ENCODE peak calls at places on chromosomes 5 and 9, in ten cellular contexts. One of them, this sample, is unnamed.

GRCh38 chr9:73689091-73689870 is 537.6 kb downstream of the ANXA1 start:
- DNase-seq in stomach: no peak
- DNase-seq in left lung: no peak
- DNase-seq in heart left ventricle: no peak
- DNase-seq in fibroblast of the aortic adventitia: no peak
- DNase-seq in right atrium auricular region: no peak
- DNase-seq in GM06990: no peak
- DNase-seq in Peyer's patch: no peak
- DNase-seq in foreskin fibroblast: no peak
- DNase-seq in CD8-positive, alpha-beta T cell: no peak
- DNase-seq in this sample: no peak

GRCh38 chr5:142697846-142698245 is 12.0 kb upstream of the FGF1 start:
- DNase-seq in stomach: no peak
- DNase-seq in left lung: no peak
- DNase-seq in heart left ventricle: peak; percentile 81
- DNase-seq in fibroblast of the aortic adventitia: peak; percentile 58
- DNase-seq in right atrium auricular region: peak; percentile 76
- DNase-seq in GM06990: no peak
- DNase-seq in Peyer's patch: no peak
- DNase-seq in foreskin fibroblast: peak; percentile 79
- DNase-seq in CD8-positive, alpha-beta T cell: no peak
- DNase-seq in this sample: no peak

GRCh38 chr5:1468247-1468612 is 23.0 kb upstream of the SLC6A3 start:
- DNase-seq in stomach: no peak
- DNase-seq in left lung: no peak
- DNase-seq in heart left ventricle: no peak
- DNase-seq in fibroblast of the aortic adventitia: peak; percentile 7
- DNase-seq in right atrium auricular region: no peak
- DNase-seq in GM06990: no peak
- DNase-seq in Peyer's patch: peak; percentile 35
- DNase-seq in foreskin fibroblast: peak; percentile 31
- DNase-seq in CD8-positive, alpha-beta T cell: no peak
- DNase-seq in this sample: no peak

GRCh38 chr5:64505769-64506566 is at the start of gene RGS7BP:
- DNase-seq in stomach: peak; percentile 29
- DNase-seq in left lung: peak; percentile 39
- DNase-seq in heart left ventricle: peak; percentile 31
- DNase-seq in fibroblast of the aortic adventitia: peak; percentile 23
- DNase-seq in right atrium auricular region: no peak
- DNase-seq in GM06990: peak; percentile 33
- DNase-seq in Peyer's patch: no peak
- DNase-seq in foreskin fibroblast: peak; percentile 56
- DNase-seq in CD8-positive, alpha-beta T cell: no peak
- DNase-seq in this sample: no peak

GRCh38 chr5:134568761-134569725 is 43.6 kb downstream of the JADE2 start:
- DNase-seq in stomach: peak; percentile 91
- DNase-seq in left lung: peak; percentile 72
- DNase-seq in heart left ventricle: peak; percentile 80
- DNase-seq in fibroblast of the aortic adventitia: peak; percentile 79
- DNase-seq in right atrium auricular region: peak; percentile 86
- DNase-seq in GM06990: no peak
- DNase-seq in Peyer's patch: no peak
- DNase-seq in foreskin fibroblast: peak; percentile 56
- DNase-seq in CD8-positive, alpha-beta T cell: no peak
- DNase-seq in this sample: no peak

GRCh38 chr5:141051526-141051876 is 327 bp downstream of the PCDHB1 start:
- DNase-seq in stomach: no peak
- DNase-seq in left lung: no peak
- DNase-seq in heart left ventricle: no peak
- DNase-seq in fibroblast of the aortic adventitia: no peak
- DNase-seq in right atrium auricular region: no peak
- DNase-seq in GM06990: peak; percentile 9
- DNase-seq in Peyer's patch: no peak
- DNase-seq in foreskin fibroblast: no peak
- DNase-seq in CD8-positive, alpha-beta T cell: no peak
- DNase-seq in this sample: no peak

GRCh38 chr9:133119039-133119438 is 2.0 kb downstream of the RALGDS start:
- DNase-seq in stomach: no peak
- DNase-seq in left lung: no peak
- DNase-seq in heart left ventricle: peak; percentile 69
- DNase-seq in fibroblast of the aortic adventitia: no peak
- DNase-seq in right atrium auricular region: no peak
- DNase-seq in GM06990: no peak
- DNase-seq in Peyer's patch: no peak
- DNase-seq in foreskin fibroblast: no peak
- DNase-seq in CD8-positive, alpha-beta T cell: no peak
- DNase-seq in this sample: no peak

GRCh38 chr5:95699337-95699736 is 16.5 kb upstream of the SPATA9 start:
- DNase-seq in stomach: no peak
- DNase-seq in left lung: no peak
- DNase-seq in heart left ventricle: no peak
- DNase-seq in fibroblast of the aortic adventitia: no peak
- DNase-seq in right atrium auricular region: no peak
- DNase-seq in GM06990: no peak
- DNase-seq in Peyer's patch: no peak
- DNase-seq in foreskin fibroblast: no peak
- DNase-seq in CD8-positive, alpha-beta T cell: no peak
- DNase-seq in this sample: no peak

GRCh38 chr5:6637590-6637989 is 4.3 kb downstream of the SRD5A1 start:
- DNase-seq in stomach: no peak
- DNase-seq in left lung: no peak
- DNase-seq in heart left ventricle: no peak
- DNase-seq in fibroblast of the aortic adventitia: no peak
- DNase-seq in right atrium auricular region: no peak
- DNase-seq in GM06990: no peak
- DNase-seq in Peyer's patch: no peak
- DNase-seq in foreskin fibroblast: no peak
- DNase-seq in CD8-positive, alpha-beta T cell: no peak
- DNase-seq in this sample: no peak

GRCh38 chr5:6638236-6638635 is 5.0 kb downstream of the SRD5A1 start:
- DNase-seq in stomach: no peak
- DNase-seq in left lung: no peak
- DNase-seq in heart left ventricle: no peak
- DNase-seq in fibroblast of the aortic adventitia: peak; percentile 7
- DNase-seq in right atrium auricular region: no peak
- DNase-seq in GM06990: no peak
- DNase-seq in Peyer's patch: no peak
- DNase-seq in foreskin fibroblast: no peak
- DNase-seq in CD8-positive, alpha-beta T cell: no peak
- DNase-seq in this sample: no peak

GRCh38 chr5:6634788-6635430 is 1.7 kb downstream of the SRD5A1 start:
- DNase-seq in stomach: no peak
- DNase-seq in left lung: no peak
- DNase-seq in heart left ventricle: no peak
- DNase-seq in fibroblast of the aortic adventitia: no peak
- DNase-seq in right atrium auricular region: no peak
- DNase-seq in GM06990: no peak
- DNase-seq in Peyer's patch: no peak
- DNase-seq in foreskin fibroblast: no peak
- DNase-seq in CD8-positive, alpha-beta T cell: no peak
- DNase-seq in this sample: no peak

GRCh38 chr5:6637022-6637421 is 3.8 kb downstream of the SRD5A1 start:
- DNase-seq in stomach: no peak
- DNase-seq in left lung: no peak
- DNase-seq in heart left ventricle: no peak
- DNase-seq in fibroblast of the aortic adventitia: no peak
- DNase-seq in right atrium auricular region: no peak
- DNase-seq in GM06990: no peak
- DNase-seq in Peyer's patch: no peak
- DNase-seq in foreskin fibroblast: no peak
- DNase-seq in CD8-positive, alpha-beta T cell: no peak
- DNase-seq in this sample: no peak

GRCh38 chr5:6636293-6636692 is 3.1 kb downstream of the SRD5A1 start:
- DNase-seq in stomach: peak; percentile 73
- DNase-seq in left lung: peak; percentile 43
- DNase-seq in heart left ventricle: no peak
- DNase-seq in fibroblast of the aortic adventitia: no peak
- DNase-seq in right atrium auricular region: no peak
- DNase-seq in GM06990: no peak
- DNase-seq in Peyer's patch: no peak
- DNase-seq in foreskin fibroblast: no peak
- DNase-seq in CD8-positive, alpha-beta T cell: no peak
- DNase-seq in this sample: peak; percentile 58
- H3K4me3 ChIP-seq in stomach: no peak overlapping the region
- H3K4me3 ChIP-seq in left lung: no peak overlapping the region
- H3K4me3 ChIP-seq in heart left ventricle: no peak overlapping the region
- H3K4me3 ChIP-seq in fibroblast of the aortic adventitia: no peak overlapping the region
- H3K4me3 ChIP-seq in right atrium auricular region: no peak overlapping the region
- H3K4me3 ChIP-seq in GM06990: no peak overlapping the region
- H3K4me3 ChIP-seq in Peyer's patch: no peak overlapping the region
- H3K4me3 ChIP-seq in foreskin fibroblast: no peak overlapping the region
- H3K4me3 ChIP-seq in CD8-positive, alpha-beta T cell: no peak overlapping the region
- H3K4me3 ChIP-seq in this sample: no peak overlapping the region

GRCh38 chr9:113355197-113355596 is 5.9 kb downstream of the BSPRY start:
- DNase-seq in stomach: no peak
- DNase-seq in left lung: no peak
- DNase-seq in heart left ventricle: no peak
- DNase-seq in fibroblast of the aortic adventitia: peak; percentile 38
- DNase-seq in right atrium auricular region: no peak
- DNase-seq in GM06990: no peak
- DNase-seq in Peyer's patch: no peak
- DNase-seq in foreskin fibroblast: peak; percentile 38
- DNase-seq in CD8-positive, alpha-beta T cell: no peak
- DNase-seq in this sample: no peak
- TF ChIP-seq CTCF in stomach: no peak
- TF ChIP-seq CTCF in left lung: no peak
- TF ChIP-seq CTCF in heart left ventricle: no peak
- TF ChIP-seq CTCF in fibroblast of the aortic adventitia: peak; percentile 24
- TF ChIP-seq CTCF in right atrium auricular region: no peak
- TF ChIP-seq CTCF in GM06990: peak; percentile 39
- TF ChIP-seq CTCF in Peyer's patch: no peak
- TF ChIP-seq CTCF in foreskin fibroblast: no peak
- TF ChIP-seq CTCF in CD8-positive, alpha-beta T cell: no peak
- TF ChIP-seq CTCF in this sample: no peak

GRCh38 chr9:22452415-22453010 is 5.9 kb downstream of the DMRTA1 start:
- DNase-seq in stomach: peak; percentile 63
- DNase-seq in left lung: no peak
- DNase-seq in heart left ventricle: no peak
- DNase-seq in fibroblast of the aortic adventitia: peak; percentile 60
- DNase-seq in right atrium auricular region: peak; percentile 76
- DNase-seq in GM06990: no peak
- DNase-seq in Peyer's patch: peak; percentile 40
- DNase-seq in foreskin fibroblast: peak; percentile 55
- DNase-seq in CD8-positive, alpha-beta T cell: no peak
- DNase-seq in this sample: peak; percentile 27

GRCh38 chr9:22446950-22447606 is 454 bp downstream of the DMRTA1 start:
- DNase-seq in stomach: peak; percentile 69
- DNase-seq in left lung: peak; percentile 59
- DNase-seq in heart left ventricle: peak; percentile 35
- DNase-seq in fibroblast of the aortic adventitia: no peak
- DNase-seq in right atrium auricular region: no peak
- DNase-seq in GM06990: peak; percentile 22
- DNase-seq in Peyer's patch: no peak
- DNase-seq in foreskin fibroblast: peak; percentile 53
- DNase-seq in CD8-positive, alpha-beta T cell: no peak
- DNase-seq in this sample: peak; percentile 56

GRCh38 chr9:22440841-22441240 is 5.8 kb upstream of the DMRTA1 start:
- DNase-seq in stomach: no peak
- DNase-seq in left lung: no peak
- DNase-seq in heart left ventricle: no peak
- DNase-seq in fibroblast of the aortic adventitia: no peak
- DNase-seq in right atrium auricular region: no peak
- DNase-seq in GM06990: no peak
- DNase-seq in Peyer's patch: no peak
- DNase-seq in foreskin fibroblast: no peak
- DNase-seq in CD8-positive, alpha-beta T cell: no peak
- DNase-seq in this sample: no peak

GRCh38 chr9:22447607-22448305 is 1.1 kb downstream of the DMRTA1 start:
- DNase-seq in stomach: peak; percentile 30
- DNase-seq in left lung: no peak
- DNase-seq in heart left ventricle: no peak
- DNase-seq in fibroblast of the aortic adventitia: peak; percentile 1
- DNase-seq in right atrium auricular region: no peak
- DNase-seq in GM06990: no peak
- DNase-seq in Peyer's patch: no peak
- DNase-seq in foreskin fibroblast: peak; percentile 1
- DNase-seq in CD8-positive, alpha-beta T cell: no peak
- DNase-seq in this sample: no peak

DNA sequence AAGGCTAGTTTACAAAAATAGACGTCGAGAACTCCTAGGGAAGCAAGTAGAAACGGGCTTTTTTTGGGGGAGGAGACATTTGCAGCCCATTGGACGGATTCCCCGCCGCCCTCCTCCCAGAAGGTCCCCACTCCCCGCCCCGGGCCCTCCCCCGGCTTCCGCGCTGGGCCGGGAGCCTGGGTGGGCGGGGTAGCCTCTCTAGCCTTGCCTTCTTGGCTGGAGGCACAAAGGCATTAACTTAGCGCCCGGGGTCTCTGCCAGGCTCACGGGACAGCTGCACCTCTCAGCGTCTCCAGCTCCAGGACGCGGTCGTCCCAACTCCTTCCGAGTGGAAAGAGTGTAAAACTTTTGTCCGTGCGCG is at the start of gene DMRTA1:
- DNase-seq in stomach: peak; percentile 87
- DNase-seq in left lung: peak; percentile 87
- DNase-seq in heart left ventricle: peak; percentile 80
- DNase-seq in fibroblast of the aortic adventitia: peak; percentile 57
- DNase-seq in right atrium auricular region: peak; percentile 83
- DNase-seq in GM06990: no peak
- DNase-seq in Peyer's patch: peak; percentile 20
- DNase-seq in foreskin fibroblast: peak; percentile 53
- DNase-seq in CD8-positive, alpha-beta T cell: no peak
- DNase-seq in this sample: peak; percentile 79
- H3K4me3 ChIP-seq in stomach: peak within 1 kb of the TSS; percentile 75
- H3K4me3 ChIP-seq in left lung: peak within 1 kb of the TSS; percentile 56
- H3K4me3 ChIP-seq in heart left ventricle: peak within 1 kb of the TSS; percentile 64
- H3K4me3 ChIP-seq in fibroblast of the aortic adventitia: peak within 1 kb of the TSS; percentile 71
- H3K4me3 ChIP-seq in right atrium auricular region: peak within 1 kb of the TSS; percentile 64
- H3K4me3 ChIP-seq in GM06990: peak within 1 kb of the TSS; percentile 35
- H3K4me3 ChIP-seq in Peyer's patch: peak within 1 kb of the TSS; percentile 31
- H3K4me3 ChIP-seq in foreskin fibroblast: peak within 1 kb of the TSS; percentile 51
- H3K4me3 ChIP-seq in CD8-positive, alpha-beta T cell: peak within 1 kb of the TSS; percentile 33
- H3K4me3 ChIP-seq in this sample: peak within 1 kb of the TSS; percentile 68

GRCh38 chr5:135880801-135881200 is 14.8 kb downstream of the IL9 start:
- DNase-seq in stomach: no peak
- DNase-seq in left lung: no peak
- DNase-seq in heart left ventricle: no peak
- DNase-seq in fibroblast of the aortic adventitia: no peak
- DNase-seq in right atrium auricular region: peak; percentile 30
- DNase-seq in GM06990: no peak
- DNase-seq in Peyer's patch: no peak
- DNase-seq in foreskin fibroblast: no peak
- DNase-seq in CD8-positive, alpha-beta T cell: no peak
- DNase-seq in this sample: peak; percentile 46

GRCh38 chr5:135883026-135883425 is 12.6 kb downstream of the IL9 start:
- DNase-seq in stomach: no peak
- DNase-seq in left lung: no peak
- DNase-seq in heart left ventricle: no peak
- DNase-seq in fibroblast of the aortic adventitia: no peak
- DNase-seq in right atrium auricular region: peak; percentile 55
- DNase-seq in GM06990: no peak
- DNase-seq in Peyer's patch: no peak
- DNase-seq in foreskin fibroblast: no peak
- DNase-seq in CD8-positive, alpha-beta T cell: no peak
- DNase-seq in this sample: no peak

GRCh38 chr5:135881244-135881643 is 14.4 kb downstream of the IL9 start:
- DNase-seq in stomach: no peak
- DNase-seq in left lung: no peak
- DNase-seq in heart left ventricle: no peak
- DNase-seq in fibroblast of the aortic adventitia: no peak
- DNase-seq in right atrium auricular region: peak; percentile 21
- DNase-seq in GM06990: no peak
- DNase-seq in Peyer's patch: no peak
- DNase-seq in foreskin fibroblast: no peak
- DNase-seq in CD8-positive, alpha-beta T cell: no peak
- DNase-seq in this sample: no peak

GRCh38 chr5:135885031-135885430 is 10.6 kb downstream of the IL9 start:
- DNase-seq in stomach: no peak
- DNase-seq in left lung: no peak
- DNase-seq in heart left ventricle: no peak
- DNase-seq in fibroblast of the aortic adventitia: no peak
- DNase-seq in right atrium auricular region: peak; percentile 46
- DNase-seq in GM06990: no peak
- DNase-seq in Peyer's patch: no peak
- DNase-seq in foreskin fibroblast: no peak
- DNase-seq in CD8-positive, alpha-beta T cell: no peak
- DNase-seq in this sample: no peak

GRCh38 chr5:135883441-135883840 is 12.2 kb downstream of the IL9 start:
- DNase-seq in stomach: no peak
- DNase-seq in left lung: no peak
- DNase-seq in heart left ventricle: no peak
- DNase-seq in fibroblast of the aortic adventitia: no peak
- DNase-seq in right atrium auricular region: peak; percentile 16
- DNase-seq in GM06990: no peak
- DNase-seq in Peyer's patch: no peak
- DNase-seq in foreskin fibroblast: no peak
- DNase-seq in CD8-positive, alpha-beta T cell: no peak
- DNase-seq in this sample: no peak
- TF ChIP-seq CTCF in stomach: no peak
- TF ChIP-seq CTCF in left lung: no peak
- TF ChIP-seq CTCF in heart left ventricle: no peak
- TF ChIP-seq CTCF in fibroblast of the aortic adventitia: no peak
- TF ChIP-seq CTCF in right atrium auricular region: no peak
- TF ChIP-seq CTCF in GM06990: peak; percentile 63
- TF ChIP-seq CTCF in Peyer's patch: no peak
- TF ChIP-seq CTCF in foreskin fibroblast: no peak
- TF ChIP-seq CTCF in CD8-positive, alpha-beta T cell: no peak
- TF ChIP-seq CTCF in this sample: no peak

This sample was measured in PC-9.